ENCODE peak calls at places on chromosomes 1 and 21, in eight cellular contexts. Q is NCI-H2171, J is fibroblast of villous mesenchyme, R is cardiac muscle cell, S is HTR-8/SVneo, Y is MG63, G is SK-MEL-5, H is bronchial epithelial cell. X is an unnamed sample.

GRCh38 chr1:44808938-44809917 is 905 bp downstream of the BTBD19 start:
- DNase-seq in Q (no peak), J (peak; percentile 86), R (no peak), S (no peak), Y (peak; percentile 24), G (no peak), H (peak; percentile 46), X (peak; percentile 59)

GRCh38 chr1:213244664-213245091 is 193.6 kb downstream of the RPS6KC1 start:
- DNase-seq in Q (peak; percentile 29), J (peak; percentile 64), R (peak; percentile 67), S (peak; percentile 47), Y (no peak), G (peak; percentile 82), H (peak; percentile 47), X (peak; percentile 66)

GRCh38 chr21:41684381-41685245 is 82.2 kb downstream of the RIPK4 start:
- DNase-seq in Q (no peak), J (peak; percentile 54), R (no peak), S (peak; percentile 68), Y (peak; percentile 51), G (no peak), H (peak; percentile 80), X (no peak)

GRCh38 chr1:94011129-94011528 is 101.9 kb upstream of the GCLM start:
- DNase-seq in Q (no peak), J (no peak), R (no peak), S (no peak), Y (no peak), G (no peak), H (no peak), X (no peak)

GRCh38 chr21:34196996-34197395 is 123.6 kb downstream of the MRPS6 start:
- DNase-seq in Q (no peak), J (no peak), R (no peak), S (no peak), Y (no peak), G (no peak), H (no peak), X (no peak)

GRCh38 chr21:45818276-45818903 is 163.2 kb upstream of the COL6A1 start:
- DNase-seq in Q (no peak), J (peak; percentile 89), R (no peak), S (no peak), Y (peak; percentile 20), G (no peak), H (peak; percentile 62), X (no peak)

GRCh38 chr1:226691257-226691656 is 47.8 kb downstream of the ITPKB start:
- DNase-seq in Q (no peak), J (no peak), R (no peak), S (no peak), Y (no peak), G (no peak), H (no peak), X (no peak)

GRCh38 chr1:200917291-200917817 is 22.7 kb downstream of the INAVA start:
- DNase-seq in Q (peak; percentile 89), J (no peak), R (peak; percentile 81), S (no peak), Y (no peak), G (no peak), H (peak; percentile 94), X (no peak)

GRCh38 chr1:203322480-203323179 is 17.3 kb downstream of the BTG2 start:
- DNase-seq in Q (no peak), J (peak; percentile 28), R (no peak), S (no peak), Y (no peak), G (peak; percentile 89), H (no peak), X (peak; percentile 56)

GRCh38 chr1:156145622-156146005 is 7.8 kb upstream of the SEMA4A start:
- DNase-seq in Q (no peak), J (no peak), R (no peak), S (no peak), Y (no peak), G (no peak), H (no peak), X (no peak)

GRCh38 chr1:25890249-25891034 is 14.9 kb upstream of the PAQR7 start:
- DNase-seq in Q (no peak), J (peak; percentile 82), R (no peak), S (no peak), Y (peak; percentile 64), G (no peak), H (peak; percentile 98), X (no peak)

GRCh38 chr1:50967416-50968020 is 2.5 kb upstream of the CDKN2C start:
- DNase-seq in Q (no peak), J (peak; percentile 45), R (no peak), S (no peak), Y (peak; percentile 30), G (no peak), H (no peak), X (peak; percentile 58)

GRCh38 chr1:247111636-247112478 is 7.7 kb upstream of the ZNF669 start:
- DNase-seq in Q (no peak), J (peak; percentile 67), R (peak; percentile 77), S (peak; percentile 67), Y (peak; percentile 75), G (no peak), H (no peak), X (no peak)

GRCh38 chr1:100360790-100361232 is 8.5 kb downstream of the CDC14A start:
- DNase-seq in Q (no peak), J (peak; percentile 57), R (peak; percentile 42), S (no peak), Y (peak; percentile 65), G (peak; percentile 21), H (no peak), X (peak; percentile 24)

GRCh38 chr21:38269567-38269917 is 12.8 kb downstream of the KCNJ15 start:
- DNase-seq in Q (no peak), J (peak; percentile 82), R (no peak), S (no peak), Y (no peak), G (no peak), H (no peak), X (no peak)

GRCh38 chr1:81349194-81349965 is 451.4 kb upstream of the ADGRL2 start:
- DNase-seq in Q (no peak), J (no peak), R (no peak), S (no peak), Y (no peak), G (no peak), H (no peak), X (no peak)

GRCh38 chr1:56411484-56412180 is 167.7 kb downstream of the PLPP3 start:
- DNase-seq in Q (no peak), J (no peak), R (no peak), S (no peak), Y (peak; percentile 10), G (peak; percentile 33), H (no peak), X (peak; percentile 30)

GRCh38 chr21:15370576-15370975 is 305.8 kb upstream of the NRIP1 start:
- DNase-seq in Q (no peak), J (no peak), R (no peak), S (no peak), Y (no peak), G (peak; percentile 2), H (no peak), X (no peak)

GRCh38 chr1:22562584-22563551 is at the start of gene EPHA8:
- DNase-seq in Q (peak; percentile 27), J (no peak), R (peak; percentile 33), S (no peak), Y (no peak), G (no peak), H (no peak), X (no peak)

GRCh38 chr1:201448981-201449380 is 20.0 kb downstream of the PHLDA3 start:
- DNase-seq in Q (no peak), J (no peak), R (no peak), S (no peak), Y (no peak), G (peak; percentile 75), H (no peak), X (peak; percentile 94)

GRCh38 chr1:162328507-162328906 is 48.1 kb downstream of the SPATA46 start:
- DNase-seq in Q (peak; percentile 14), J (no peak), R (no peak), S (no peak), Y (no peak), G (no peak), H (no peak), X (no peak)

GRCh38 chr1:48080343-48081255 is 83.4 kb upstream of the TRABD2B start:
- DNase-seq in Q (no peak), J (no peak), R (no peak), S (no peak), Y (peak; percentile 32), G (no peak), H (no peak), X (no peak)

GRCh38 chr1:110308247-110308646 is 30.9 kb upstream of the RBM15 start:
- DNase-seq in Q (no peak), J (peak; percentile 79), R (no peak), S (no peak), Y (peak; percentile 37), G (no peak), H (peak; percentile 82), X (no peak)

GRCh38 chr1:171486048-171486519 is 754 bp downstream of the PRRC2C start:
- DNase-seq in Q (peak; percentile 21), J (peak; percentile 84), R (peak; percentile 65), S (peak; percentile 32), Y (peak; percentile 61), G (peak; percentile 54), H (peak; percentile 81), X (peak; percentile 62)

GRCh38 chr1:65176571-65176970 is 28.6 kb downstream of the AK4 start:
- DNase-seq in Q (no peak), J (no peak), R (no peak), S (no peak), Y (no peak), G (no peak), H (no peak), X (no peak)

GRCh38 chr1:56359036-56359435 is 220.3 kb downstream of the PLPP3 start:
- DNase-seq in Q (no peak), J (no peak), R (no peak), S (no peak), Y (no peak), G (no peak), H (no peak), X (no peak)

GRCh38 chr1:153968400-153968799 is 698 bp downstream of the CREB3L4 start:
- DNase-seq in Q (no peak), J (no peak), R (no peak), S (no peak), Y (no peak), G (no peak), H (no peak), X (no peak)

GRCh38 chr21:41196990-41197389 is 29.0 kb downstream of the BACE2 start:
- DNase-seq in Q (no peak), J (no peak), R (no peak), S (no peak), Y (no peak), G (no peak), H (peak; percentile 35), X (no peak)

GRCh38 chr1:53576381-53576801 is 117.2 kb downstream of the DMRTB1 start:
- DNase-seq in Q (no peak), J (peak; percentile 29), R (no peak), S (no peak), Y (no peak), G (no peak), H (no peak), X (no peak)

GRCh38 chr1:43152866-43153265 is 19.2 kb downstream of the EBNA1BP2 start:
- DNase-seq in Q (no peak), J (no peak), R (no peak), S (no peak), Y (no peak), G (no peak), H (peak; percentile 99), X (no peak)

GRCh38 chr1:52365091-52365745 is 787 bp downstream of the CC2D1B start:
- DNase-seq in Q (no peak), J (peak; percentile 83), R (peak; percentile 30), S (peak; percentile 72), Y (peak; percentile 67), G (peak; percentile 57), H (peak; percentile 71), X (peak; percentile 52)

GRCh38 chr1:212545941-212546638 is 62.5 kb upstream of the ATF3 start:
- DNase-seq in Q (no peak), J (peak; percentile 82), R (no peak), S (peak; percentile 20), Y (no peak), G (peak; percentile 81), H (peak; percentile 23), X (peak; percentile 67)

GRCh38 chr1:75136158-75136815 is 2.1 kb downstream of the LHX8 start:
- DNase-seq in Q (no peak), J (no peak), R (peak; percentile 72), S (no peak), Y (peak; percentile 47), G (no peak), H (no peak), X (no peak)

GRCh38 chr1:81800741-81801031 is at the start of gene ADGRL2:
- DNase-seq in Q (peak; percentile 33), J (no peak), R (no peak), S (no peak), Y (no peak), G (no peak), H (no peak), X (no peak)